ENCODE peak calls at places on chromosomes 4 and X, in eight cellular contexts. U is activated CD8-positive, alpha-beta memory T cell treated with anti-CD3 and anti-CD28 coated beads, Interleukin-2, amount 50 U/mL, for 4 hours; P is ecto neural progenitor cell; W is nephron progenitor cell; Y is activated T-cell treated with anti-CD3 and anti-CD28 coated beads, Interleukin-2, amount 50 U/mL, for 24 hours; Q is aorta; V is fibroblast of mammary gland; J is HEK293T. X is an unnamed sample.

GRCh38 chr4:129387666-129388065 is 291.7 kb downstream of the C4orf33 start:
- DNase-seq in U (no peak), P (no peak), W (no peak), Y (no peak), Q (no peak), V (no peak), J (no peak), X (no peak)

GRCh38 chr4:6419452-6420028 is 52.9 kb downstream of the PPP2R2C start:
- DNase-seq in U (no peak), P (no peak), W (no peak), Y (no peak), Q (no peak), V (peak; percentile 11), J (no peak), X (no peak)

GRCh38 chr4:15738877-15739276 is 36.0 kb downstream of the BST1 start:
- DNase-seq in U (no peak), P (no peak), W (no peak), Y (peak; percentile 47), Q (no peak), V (no peak), J (no peak), X (no peak)

GRCh38 chr4:94508841-94509240 is 57.1 kb downstream of the PDLIM5 start:
- DNase-seq in U (no peak), P (no peak), W (no peak), Y (no peak), Q (no peak), V (peak; percentile 62), J (no peak), X (no peak)

GRCh38 chr4:102757681-102758080 is 3.1 kb downstream of the MANBA start:
- DNase-seq in U (no peak), P (no peak), W (no peak), Y (no peak), Q (no peak), V (no peak), J (no peak), X (no peak)

GRCh38 chrX:130772313-130773140 is 130.5 kb downstream of the ENOX2 start:
- DNase-seq in U (no peak), P (no peak), W (no peak), Y (no peak), Q (no peak), V (peak; percentile 81), J (peak; percentile 13), X (no peak)

GRCh38 chr4:148834804-148835598 is 392.8 kb upstream of the NR3C2 start:
- DNase-seq in U (no peak), P (no peak), W (no peak), Y (no peak), Q (no peak), V (peak; percentile 47), J (no peak), X (no peak)

GRCh38 chrX:9222299-9222698 is 188.4 kb upstream of the FAM9B start:
- DNase-seq in U (no peak), P (no peak), W (no peak), Y (no peak), Q (no peak), V (no peak), J (no peak), X (no peak)

GRCh38 chrX:134886201-134886600 is 104.6 kb upstream of the SMIM10 start:
- DNase-seq in U (no peak), P (no peak), W (no peak), Y (no peak), Q (no peak), V (peak; percentile 25), J (no peak), X (no peak)

GRCh38 chr4:2910409-2910808 is 52.8 kb downstream of the NOP14 start:
- DNase-seq in U (no peak), P (no peak), W (no peak), Y (peak; percentile 6), Q (no peak), V (no peak), J (no peak), X (no peak)

GRCh38 chrX:154735695-154736393 is 15.0 kb downstream of the GAB3 start:
- DNase-seq in U (no peak), P (no peak), W (no peak), Y (no peak), Q (peak; percentile 65), V (peak; percentile 95), J (no peak), X (no peak)

GRCh38 chr4:168531305-168531704 is 34.5 kb downstream of the PALLD start:
- DNase-seq in U (no peak), P (no peak), W (no peak), Y (no peak), Q (no peak), V (peak; percentile 10), J (no peak), X (no peak)

GRCh38 chrX:50988649-50989048 is 78.1 kb downstream of the BMP15 start:
- DNase-seq in U (no peak), P (no peak), W (peak; percentile 33), Y (no peak), Q (no peak), V (peak; percentile 47), J (peak; percentile 33), X (no peak)

GRCh38 chrX:78029663-78030062 is 60.2 kb upstream of the PGAM4 start:
- DNase-seq in U (no peak), P (no peak), W (peak; percentile 16), Y (no peak), Q (no peak), V (peak; percentile 45), J (peak; percentile 59), X (no peak)

GRCh38 chrX:79413009-79413408 is 45.9 kb upstream of the ITM2A start:
- DNase-seq in U (no peak), P (no peak), W (no peak), Y (no peak), Q (no peak), V (peak; percentile 38), J (no peak), X (no peak)